ENCODE peak calls at places on chromosomes 5 and 9, in ten cellular contexts. One of them, this sample, is unnamed. For H3K4me1, the result is how much of the 10 kb centered on the place peaks cover.

GRCh38 chr5:168372351-168372946 is 81.0 kb downstream of the WWC1 start:
- DNase-seq in GM23248: no peak
- DNase-seq in SJCRH30: no peak
- DNase-seq in tibial artery: no peak
- DNase-seq in A549: no peak
- DNase-seq in right atrium auricular region: no peak
- DNase-seq in thoracic aorta: no peak
- DNase-seq in keratinocyte: no peak
- DNase-seq in CD8-positive, alpha-beta memory T cell: no peak
- DNase-seq in psoas muscle: no peak
- DNase-seq in this sample: no peak

GRCh38 chr9:113649054-113649453 is 185.5 kb downstream of the RGS3 start:
- DNase-seq in right atrium auricular region: no peak
- DNase-seq in A549: no peak
- DNase-seq in thoracic aorta: no peak
- DNase-seq in keratinocyte: no peak
- DNase-seq in GM23248: peak
- DNase-seq in psoas muscle: peak
- DNase-seq in CD8-positive, alpha-beta memory T cell: no peak
- DNase-seq in SJCRH30: peak
- DNase-seq in tibial artery: peak
- DNase-seq in this sample: peak

GRCh38 chr9:110179734-110180133 is 28.2 kb downstream of the C9orf152 start:
- DNase-seq in CD8-positive, alpha-beta memory T cell: no peak
- DNase-seq in tibial artery: no peak
- DNase-seq in SJCRH30: no peak
- DNase-seq in right atrium auricular region: no peak
- DNase-seq in A549: peak
- DNase-seq in psoas muscle: no peak
- DNase-seq in thoracic aorta: no peak
- DNase-seq in keratinocyte: no peak
- DNase-seq in GM23248: peak
- DNase-seq in this sample: no peak

GRCh38 chr5:139272471-139273321 is 20.8 kb upstream of the MATR3 start:
- DNase-seq in SJCRH30: no peak
- DNase-seq in thoracic aorta: no peak
- DNase-seq in tibial artery: no peak
- DNase-seq in A549: no peak
- DNase-seq in CD8-positive, alpha-beta memory T cell: peak
- DNase-seq in right atrium auricular region: no peak
- DNase-seq in psoas muscle: no peak
- DNase-seq in keratinocyte: no peak
- DNase-seq in GM23248: peak
- DNase-seq in this sample: no peak

GRCh38 chr9:36905101-36906066 is 128.7 kb downstream of the PAX5 start:
- DNase-seq in A549: no peak
- DNase-seq in right atrium auricular region: no peak
- DNase-seq in tibial artery: no peak
- DNase-seq in psoas muscle: no peak
- DNase-seq in CD8-positive, alpha-beta memory T cell: no peak
- DNase-seq in SJCRH30: no peak
- DNase-seq in thoracic aorta: no peak
- DNase-seq in GM23248: no peak
- DNase-seq in keratinocyte: no peak
- DNase-seq in this sample: no peak

GRCh38 chr5:72042097-72042496 is 65.2 kb upstream of the MAP1B start:
- DNase-seq in CD8-positive, alpha-beta memory T cell: no peak
- DNase-seq in right atrium auricular region: no peak
- DNase-seq in SJCRH30: no peak
- DNase-seq in A549: no peak
- DNase-seq in keratinocyte: no peak
- DNase-seq in thoracic aorta: no peak
- DNase-seq in tibial artery: no peak
- DNase-seq in GM23248: no peak
- DNase-seq in psoas muscle: no peak
- DNase-seq in this sample: no peak

GRCh38 chr9:20606637-20607036 is 15.7 kb downstream of the MLLT3 start:
- DNase-seq in tibial artery: no peak
- DNase-seq in SJCRH30: peak
- DNase-seq in thoracic aorta: no peak
- DNase-seq in A549: no peak
- DNase-seq in GM23248: no peak
- DNase-seq in right atrium auricular region: no peak
- DNase-seq in psoas muscle: no peak
- DNase-seq in CD8-positive, alpha-beta memory T cell: no peak
- DNase-seq in keratinocyte: no peak
- DNase-seq in this sample: no peak

GRCh38 chr5:167694562-167694961 is 596.9 kb upstream of the WWC1 start:
- DNase-seq in tibial artery: no peak
- DNase-seq in thoracic aorta: no peak
- DNase-seq in psoas muscle: no peak
- DNase-seq in GM23248: no peak
- DNase-seq in SJCRH30: no peak
- DNase-seq in A549: no peak
- DNase-seq in keratinocyte: no peak
- DNase-seq in CD8-positive, alpha-beta memory T cell: no peak
- DNase-seq in right atrium auricular region: no peak
- DNase-seq in this sample: no peak

GRCh38 chr9:111298831-111299603 is 31.0 kb downstream of the OR2K2 start:
- DNase-seq in A549: peak
- DNase-seq in GM23248: peak
- DNase-seq in CD8-positive, alpha-beta memory T cell: no peak
- DNase-seq in keratinocyte: no peak
- DNase-seq in SJCRH30: peak
- DNase-seq in psoas muscle: peak
- DNase-seq in tibial artery: peak
- DNase-seq in thoracic aorta: no peak
- DNase-seq in right atrium auricular region: peak
- DNase-seq in this sample: no peak

GRCh38 chr9:135559606-135560005 is 1.9 kb upstream of the PAEP start:
- DNase-seq in GM23248: peak
- DNase-seq in thoracic aorta: no peak
- DNase-seq in SJCRH30: no peak
- DNase-seq in A549: no peak
- DNase-seq in psoas muscle: no peak
- DNase-seq in right atrium auricular region: no peak
- DNase-seq in tibial artery: no peak
- DNase-seq in keratinocyte: no peak
- DNase-seq in CD8-positive, alpha-beta memory T cell: no peak
- DNase-seq in this sample: no peak

GRCh38 chr9:135555203-135555602 is 6.4 kb upstream of the PAEP start:
- DNase-seq in psoas muscle: no peak
- DNase-seq in A549: no peak
- DNase-seq in thoracic aorta: no peak
- DNase-seq in keratinocyte: no peak
- DNase-seq in tibial artery: no peak
- DNase-seq in GM23248: no peak
- DNase-seq in CD8-positive, alpha-beta memory T cell: no peak
- DNase-seq in SJCRH30: no peak
- DNase-seq in right atrium auricular region: no peak
- DNase-seq in this sample: no peak

GRCh38 chr9:135554718-135555117 is 6.8 kb upstream of the PAEP start:
- DNase-seq in keratinocyte: no peak
- DNase-seq in A549: no peak
- DNase-seq in tibial artery: no peak
- DNase-seq in CD8-positive, alpha-beta memory T cell: no peak
- DNase-seq in thoracic aorta: no peak
- DNase-seq in psoas muscle: no peak
- DNase-seq in right atrium auricular region: no peak
- DNase-seq in GM23248: no peak
- DNase-seq in SJCRH30: no peak
- DNase-seq in this sample: no peak

GRCh38 chr9:135552698-135553161 is 6.8 kb downstream of the OBP2A start:
- DNase-seq in CD8-positive, alpha-beta memory T cell: no peak
- DNase-seq in A549: no peak
- DNase-seq in tibial artery: no peak
- DNase-seq in keratinocyte: no peak
- DNase-seq in right atrium auricular region: no peak
- DNase-seq in psoas muscle: no peak
- DNase-seq in GM23248: no peak
- DNase-seq in SJCRH30: no peak
- DNase-seq in thoracic aorta: no peak
- DNase-seq in this sample: peak

GRCh38 chr9:135555910-135556309 is 5.6 kb upstream of the PAEP start:
- DNase-seq in tibial artery: no peak
- DNase-seq in thoracic aorta: no peak
- DNase-seq in GM23248: no peak
- DNase-seq in right atrium auricular region: no peak
- DNase-seq in psoas muscle: no peak
- DNase-seq in A549: no peak
- DNase-seq in SJCRH30: no peak
- DNase-seq in keratinocyte: no peak
- DNase-seq in CD8-positive, alpha-beta memory T cell: no peak
- DNase-seq in this sample: no peak
- H3K4me1 ChIP-seq in tibial artery: under half
- H3K4me1 ChIP-seq in thoracic aorta: under half
- H3K4me1 ChIP-seq in GM23248: under half
- H3K4me1 ChIP-seq in right atrium auricular region: under half
- H3K4me1 ChIP-seq in psoas muscle: under half
- H3K4me1 ChIP-seq in A549: under half
- H3K4me1 ChIP-seq in SJCRH30: under half
- H3K4me1 ChIP-seq in keratinocyte: under half
- H3K4me1 ChIP-seq in CD8-positive, alpha-beta memory T cell: under half
- H3K4me1 ChIP-seq in this sample: under half

GRCh38 chr9:131663288-131663687 is 76.6 kb downstream of the RAPGEF1 start:
- DNase-seq in keratinocyte: no peak
- DNase-seq in tibial artery: no peak
- DNase-seq in GM23248: no peak
- DNase-seq in SJCRH30: no peak
- DNase-seq in CD8-positive, alpha-beta memory T cell: no peak
- DNase-seq in thoracic aorta: no peak
- DNase-seq in right atrium auricular region: no peak
- DNase-seq in psoas muscle: no peak
- DNase-seq in A549: no peak
- DNase-seq in this sample: peak

GRCh38 chr9:131666029-131666428 is 73.8 kb downstream of the RAPGEF1 start:
- DNase-seq in CD8-positive, alpha-beta memory T cell: no peak
- DNase-seq in GM23248: peak
- DNase-seq in right atrium auricular region: no peak
- DNase-seq in SJCRH30: no peak
- DNase-seq in psoas muscle: no peak
- DNase-seq in A549: no peak
- DNase-seq in thoracic aorta: no peak
- DNase-seq in keratinocyte: no peak
- DNase-seq in tibial artery: no peak
- DNase-seq in this sample: no peak

GRCh38 chr9:131658753-131659129 is 81.1 kb downstream of the RAPGEF1 start:
- DNase-seq in CD8-positive, alpha-beta memory T cell: no peak
- DNase-seq in tibial artery: no peak
- DNase-seq in SJCRH30: peak
- DNase-seq in thoracic aorta: no peak
- DNase-seq in A549: no peak
- DNase-seq in GM23248: no peak
- DNase-seq in keratinocyte: no peak
- DNase-seq in right atrium auricular region: no peak
- DNase-seq in psoas muscle: no peak
- DNase-seq in this sample: no peak

GRCh38 chr9:131660466-131661405 is 79.1 kb downstream of the RAPGEF1 start:
- DNase-seq in psoas muscle: no peak
- DNase-seq in keratinocyte: no peak
- DNase-seq in A549: no peak
- DNase-seq in CD8-positive, alpha-beta memory T cell: no peak
- DNase-seq in tibial artery: no peak
- DNase-seq in thoracic aorta: no peak
- DNase-seq in right atrium auricular region: no peak
- DNase-seq in SJCRH30: no peak
- DNase-seq in GM23248: no peak
- DNase-seq in this sample: no peak

GRCh38 chr9:131661954-131662621 is 77.8 kb downstream of the RAPGEF1 start:
- DNase-seq in psoas muscle: no peak
- DNase-seq in right atrium auricular region: no peak
- DNase-seq in keratinocyte: no peak
- DNase-seq in A549: no peak
- DNase-seq in thoracic aorta: no peak
- DNase-seq in tibial artery: no peak
- DNase-seq in CD8-positive, alpha-beta memory T cell: peak
- DNase-seq in SJCRH30: no peak
- DNase-seq in GM23248: no peak
- DNase-seq in this sample: no peak
- H3K4me1 ChIP-seq in psoas muscle: under half
- H3K4me1 ChIP-seq in right atrium auricular region: under half
- H3K4me1 ChIP-seq in keratinocyte: under half
- H3K4me1 ChIP-seq in A549: under half
- H3K4me1 ChIP-seq in thoracic aorta: under half
- H3K4me1 ChIP-seq in tibial artery: under half
- H3K4me1 ChIP-seq in CD8-positive, alpha-beta memory T cell: half or more
- H3K4me1 ChIP-seq in SJCRH30: under half
- H3K4me1 ChIP-seq in GM23248: under half
- H3K4me1 ChIP-seq in this sample: under half

GRCh38 chr5:151153300-151153699 is 4.3 kb downstream of the ANXA6 start:
- DNase-seq in CD8-positive, alpha-beta memory T cell: no peak
- DNase-seq in psoas muscle: no peak
- DNase-seq in right atrium auricular region: no peak
- DNase-seq in tibial artery: no peak
- DNase-seq in A549: no peak
- DNase-seq in keratinocyte: no peak
- DNase-seq in thoracic aorta: no peak
- DNase-seq in SJCRH30: no peak
- DNase-seq in GM23248: no peak
- DNase-seq in this sample: no peak

GRCh38 chr5:151151793-151152192 is 5.8 kb downstream of the ANXA6 start:
- DNase-seq in GM23248: peak
- DNase-seq in A549: no peak
- DNase-seq in CD8-positive, alpha-beta memory T cell: no peak
- DNase-seq in SJCRH30: no peak
- DNase-seq in psoas muscle: no peak
- DNase-seq in tibial artery: peak
- DNase-seq in keratinocyte: no peak
- DNase-seq in right atrium auricular region: peak
- DNase-seq in thoracic aorta: no peak
- DNase-seq in this sample: no peak

GRCh38 chr5:151153766-151154272 is 3.8 kb downstream of the ANXA6 start:
- DNase-seq in tibial artery: no peak
- DNase-seq in GM23248: peak
- DNase-seq in psoas muscle: no peak
- DNase-seq in A549: no peak
- DNase-seq in SJCRH30: no peak
- DNase-seq in keratinocyte: no peak
- DNase-seq in thoracic aorta: no peak
- DNase-seq in CD8-positive, alpha-beta memory T cell: no peak
- DNase-seq in right atrium auricular region: no peak
- DNase-seq in this sample: no peak

GRCh38 chr5:151150484-151151262 is 6.9 kb downstream of the ANXA6 start:
- DNase-seq in right atrium auricular region: no peak
- DNase-seq in A549: no peak
- DNase-seq in thoracic aorta: no peak
- DNase-seq in CD8-positive, alpha-beta memory T cell: peak
- DNase-seq in SJCRH30: no peak
- DNase-seq in GM23248: peak
- DNase-seq in tibial artery: no peak
- DNase-seq in keratinocyte: no peak
- DNase-seq in psoas muscle: no peak
- DNase-seq in this sample: no peak

GRCh38 chr5:151151263-151151660 is 6.3 kb downstream of the ANXA6 start:
- DNase-seq in SJCRH30: no peak
- DNase-seq in CD8-positive, alpha-beta memory T cell: no peak
- DNase-seq in A549: no peak
- DNase-seq in GM23248: no peak
- DNase-seq in thoracic aorta: no peak
- DNase-seq in tibial artery: no peak
- DNase-seq in psoas muscle: no peak
- DNase-seq in keratinocyte: no peak
- DNase-seq in right atrium auricular region: no peak
- DNase-seq in this sample: no peak
- H3K4me1 ChIP-seq in SJCRH30: under half
- H3K4me1 ChIP-seq in CD8-positive, alpha-beta memory T cell: half or more
- H3K4me1 ChIP-seq in A549: under half
- H3K4me1 ChIP-seq in GM23248: under half
- H3K4me1 ChIP-seq in thoracic aorta: half or more
- H3K4me1 ChIP-seq in tibial artery: half or more
- H3K4me1 ChIP-seq in psoas muscle: half or more
- H3K4me1 ChIP-seq in keratinocyte: under half
- H3K4me1 ChIP-seq in right atrium auricular region: under half
- H3K4me1 ChIP-seq in this sample: under half

GRCh38 chr9:137411670-137412380 is 11.1 kb downstream of the EXD3 start:
- DNase-seq in tibial artery: peak
- DNase-seq in right atrium auricular region: peak
- DNase-seq in CD8-positive, alpha-beta memory T cell: no peak
- DNase-seq in psoas muscle: peak
- DNase-seq in A549: peak
- DNase-seq in keratinocyte: no peak
- DNase-seq in thoracic aorta: peak
- DNase-seq in GM23248: peak
- DNase-seq in SJCRH30: peak
- DNase-seq in this sample: no peak
- H3K4me1 ChIP-seq in tibial artery: under half
- H3K4me1 ChIP-seq in right atrium auricular region: under half
- H3K4me1 ChIP-seq in CD8-positive, alpha-beta memory T cell: under half
- H3K4me1 ChIP-seq in psoas muscle: under half
- H3K4me1 ChIP-seq in A549: under half
- H3K4me1 ChIP-seq in keratinocyte: under half
- H3K4me1 ChIP-seq in thoracic aorta: under half
- H3K4me1 ChIP-seq in GM23248: under half
- H3K4me1 ChIP-seq in SJCRH30: under half
- H3K4me1 ChIP-seq in this sample: under half

This sample was measured in BE2C.